ENCODE peak calls at places on chromosome 7, in five cellular contexts. M, A, Q, T and X are unnamed samples. For H3K36me3, the result is how much of the 10 kb centered on the place peaks cover.

GRCh38 chr7:134856141-134856540 is 76.7 kb downstream of the CALD1 start:
- DNase-seq in Q (no peak), T (no peak), A (no peak), M (no peak), X (no peak)

GRCh38 chr7:48781783-48782182 is 142.6 kb upstream of the CDC14C start:
- DNase-seq in A (no peak), Q (no peak), M (no peak), T (no peak), X (no peak)

GRCh38 chr7:33841658-33842057 is 63.7 kb upstream of the BMPER start:
- DNase-seq in Q (no peak), T (no peak), A (peak), M (no peak), X (no peak)

GRCh38 chr7:1537631-1538412 is 7.3 kb downstream of the MAFK start:
- DNase-seq in M (no peak), T (no peak), Q (peak), A (peak), X (peak)

GRCh38 chr7:107233174-107233573 is 64.4 kb downstream of the HBP1 start:
- DNase-seq in M (no peak), Q (no peak), A (no peak), T (peak), X (no peak)

GRCh38 chr7:43552122-43552521 is 30.8 kb upstream of the STK17A start:
- DNase-seq in T (no peak), Q (no peak), M (no peak), A (no peak), X (no peak)

GRCh38 chr7:64606385-64606784 is 43.5 kb upstream of the ZNF680 start:
- DNase-seq in M (no peak), A (no peak), T (no peak), Q (no peak), X (no peak)

GRCh38 chr7:121547341-121548092 is 151.4 kb upstream of the FAM3C start:
- DNase-seq in T (no peak), Q (no peak), M (peak), A (no peak), X (peak)

GRCh38 chr7:47465191-47465590 is 116.7 kb downstream of the TNS3 start:
- DNase-seq in A (no peak), T (no peak), M (no peak), Q (peak), X (no peak)

GRCh38 chr7:79317728-79318127 is 135.7 kb downstream of the MAGI2 start:
- DNase-seq in Q (no peak), A (no peak), T (no peak), M (peak), X (no peak)

GRCh38 chr7:123769371-123769770 is 20.6 kb upstream of the WASL start:
- DNase-seq in A (no peak), M (peak), T (no peak), Q (peak), X (no peak)

GRCh38 chr7:106285801-106286492 is 1.2 kb upstream of the NAMPT start:
- DNase-seq in T (peak), M (no peak), Q (peak), A (no peak), X (peak)

GRCh38 chr7:29877196-29877595 is 70.9 kb downstream of the WIPF3 start:
- DNase-seq in M (peak), Q (no peak), A (no peak), T (no peak), X (no peak)

GRCh38 chr7:120014920-120015465 is 258.0 kb upstream of the KCND2 start:
- DNase-seq in A (no peak), M (no peak), T (no peak), Q (no peak), X (no peak)

GRCh38 chr7:138863931-138864330 is 65.9 kb upstream of the ATP6V0A4 start:
- DNase-seq in T (no peak), Q (no peak), A (no peak), M (no peak), X (no peak)

GRCh38 chr7:138867744-138868143 is 69.7 kb upstream of the ATP6V0A4 start:
- DNase-seq in A (no peak), M (no peak), T (no peak), Q (no peak), X (no peak)

GRCh38 chr7:138864667-138865066 is 66.7 kb upstream of the ATP6V0A4 start:
- DNase-seq in A (no peak), T (no peak), M (no peak), Q (no peak), X (no peak)

GRCh38 chr7:138866353-138866752 is 68.4 kb upstream of the ATP6V0A4 start:
- DNase-seq in T (no peak), M (no peak), Q (no peak), A (no peak), X (no peak)

DNA sequence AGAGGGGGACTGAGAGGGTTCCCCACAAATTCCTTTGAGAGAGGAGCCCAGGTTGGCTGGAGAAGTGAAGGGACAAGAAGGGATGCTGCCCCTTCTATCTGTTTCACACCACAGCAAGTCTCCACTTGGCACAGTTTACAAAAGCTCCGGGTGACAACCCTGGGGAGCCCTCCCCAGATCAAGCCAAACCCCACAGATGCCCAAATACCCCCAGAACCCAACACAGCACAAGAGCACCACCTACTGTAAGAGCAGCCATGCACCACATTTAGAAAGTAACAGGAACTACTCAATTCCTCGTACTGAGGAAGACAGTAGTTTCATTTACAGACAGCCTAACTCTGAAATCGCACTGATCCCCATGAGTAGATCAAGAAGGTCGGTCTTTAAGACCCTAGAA is 67.8 kb upstream of the ATP6V0A4 start:
- DNase-seq in Q (no peak), M (no peak), A (no peak), T (peak), X (no peak)
- TF ChIP-seq CTCF in Q (no peak), M (peak), A (no peak), T (peak), X (peak)

GRCh38 chr7:139032473-139032872 is 3.4 kb downstream of the ZC3HAV1L start:
- DNase-seq in M (no peak), T (no peak), A (no peak), Q (no peak), X (no peak)

GRCh38 chr7:139023076-139023475 is 12.8 kb downstream of the ZC3HAV1L start:
- DNase-seq in A (no peak), T (no peak), Q (no peak), M (no peak), X (no peak)

GRCh38 chr7:139029353-139029752 is 6.5 kb downstream of the ZC3HAV1L start:
- DNase-seq in T (no peak), M (peak), A (no peak), Q (no peak), X (no peak)

GRCh38 chr7:139022286-139022685 is 13.6 kb downstream of the ZC3HAV1L start:
- DNase-seq in Q (no peak), A (no peak), M (no peak), T (no peak), X (no peak)

GRCh38 chr7:139026551-139026950 is 9.3 kb downstream of the ZC3HAV1L start:
- DNase-seq in A (no peak), Q (no peak), M (no peak), T (no peak), X (no peak)
- H3K36me3 ChIP-seq in A (under half), Q (under half), M (under half), T (under half), X (under half)

GRCh38 chr7:15648461-15648961 is 38.0 kb downstream of the MEOX2 start:
- DNase-seq in Q (no peak), M (no peak), A (no peak), T (no peak), X (no peak)
- H3K4me3 ChIP-seq in Q (no peak), M (no peak), A (no peak), T (no peak), X (no peak)

GRCh38 chr7:26782501-26782900 is 81.9 kb downstream of the SKAP2 start:
- DNase-seq in Q (no peak), M (no peak), T (no peak), A (no peak), X (no peak)

GRCh38 chr7:26779978-26780595 is 84.3 kb downstream of the SKAP2 start:
- DNase-seq in A (no peak), M (no peak), T (no peak), Q (no peak), X (no peak)

DNA sequence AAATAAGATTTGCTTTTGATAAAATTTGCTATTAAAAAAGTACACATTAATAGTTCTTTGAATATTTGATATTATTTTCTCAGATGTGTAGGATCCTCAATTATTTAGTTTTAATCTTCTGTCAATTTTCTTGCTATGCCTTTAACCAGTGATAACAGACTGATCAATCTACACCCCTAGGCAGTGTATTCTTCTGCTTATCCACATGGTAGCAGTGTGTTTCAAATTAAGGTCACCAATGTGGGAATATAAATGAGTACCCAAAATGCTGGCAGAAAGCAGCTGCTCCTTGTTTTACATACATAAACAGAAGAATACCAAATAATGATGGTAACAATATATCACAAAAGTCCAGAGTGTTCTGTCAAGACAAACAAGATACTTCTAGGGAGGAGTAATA is 87.0 kb downstream of the SKAP2 start:
- DNase-seq in Q (no peak), A (no peak), T (no peak), M (no peak), X (no peak)
- TF ChIP-seq CTCF in Q (no peak), A (no peak), T (no peak), M (no peak), X (no peak)

DNA sequence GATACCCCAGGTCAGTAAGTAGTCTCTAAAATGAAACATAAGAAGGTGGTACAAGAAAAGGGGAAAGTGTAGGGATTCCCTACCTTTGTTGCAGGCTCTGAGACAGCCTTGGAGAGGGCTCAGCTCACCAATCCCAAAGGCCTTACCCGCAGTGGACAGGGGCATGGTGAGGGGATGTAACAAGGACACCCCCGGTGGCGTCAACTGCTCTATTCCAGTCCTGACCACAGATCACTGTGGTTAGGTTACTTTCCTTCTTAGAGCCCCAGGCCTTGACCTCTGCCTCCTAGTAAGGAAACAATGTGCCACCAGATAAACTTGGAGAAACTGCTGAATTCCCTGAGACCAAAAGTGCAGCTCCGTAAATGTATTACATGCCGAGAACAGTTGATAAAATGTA is 17.5 kb downstream of the PLXNA4 start:
- DNase-seq in A (no peak), M (no peak), T (no peak), Q (no peak), X (no peak)
- H3K36me3 ChIP-seq in A (under half), M (under half), T (under half), Q (under half), X (under half)